ENCODE peak calls at places on chromosomes 11 and 22, in four cellular contexts. A is T-helper 9 cell, Y is kidney tubule cell, J is RPMI7951. F is an unnamed sample.

GRCh38 chr22:44256860-44257560 is 55.7 kb downstream of the SHISAL1 start:
- DNase-seq in J (no peak), Y (no peak), A (no peak), F (no peak)

GRCh38 chr11:67304511-67305113 is 1.3 kb downstream of the SSH3 start:
- DNase-seq in J (no peak), A (no peak), Y (no peak), F (no peak)

GRCh38 chr11:130318031-130318673 is 3.4 kb upstream of the ZBTB44 start:
- DNase-seq in Y (peak; percentile 89), A (no peak), J (no peak), F (no peak)

GRCh38 chr11:2991477-2992233 is 474 bp downstream of the NAP1L4 start:
- DNase-seq in Y (no peak), J (peak; percentile 41), A (no peak), F (peak; percentile 53)

GRCh38 chr11:120816176-120816575 is 207.7 kb upstream of the TBCEL start:
- DNase-seq in J (no peak), A (no peak), Y (no peak), F (no peak)

GRCh38 chr11:78111298-78111697 is 28.1 kb downstream of the ALG8 start:
- DNase-seq in A (no peak), Y (no peak), J (no peak), F (no peak)

GRCh38 chr11:25667871-25668270 is 664.1 kb upstream of the ANO3 start:
- DNase-seq in J (no peak), A (no peak), Y (no peak), F (no peak)

GRCh38 chr11:47850337-47850736 is 2.2 kb upstream of the NUP160 start:
- DNase-seq in A (no peak), J (no peak), Y (no peak), F (no peak)

GRCh38 chr22:28023774-28024173 is 104.7 kb upstream of the PITPNB start:
- DNase-seq in Y (no peak), J (no peak), A (no peak), F (no peak)

GRCh38 chr11:76237041-76237649 is 30.8 kb upstream of the WNT11 start:
- DNase-seq in J (no peak), A (no peak), Y (no peak), F (no peak)

GRCh38 chr22:28855355-28856094 is 27.8 kb upstream of the ZNRF3 start:
- DNase-seq in Y (peak; percentile 70), J (peak; percentile 55), A (peak; percentile 4), F (peak; percentile 78)

GRCh38 chr11:125224391-125225015 is 60.0 kb downstream of the PKNOX2 start:
- DNase-seq in J (peak; percentile 14), A (no peak), Y (no peak), F (peak; percentile 31)

GRCh38 chr11:106344392-106344791 is 266.9 kb downstream of the AASDHPPT start:
- DNase-seq in A (no peak), Y (no peak), J (peak; percentile 5), F (peak; percentile 40)

GRCh38 chr22:21443735-21444421 is 23.3 kb upstream of the TMEM191C start:
- DNase-seq in J (no peak), Y (no peak), A (no peak), F (no peak)

GRCh38 chr11:44574620-44575287 is 9.3 kb downstream of the CD82 start:
- DNase-seq in Y (peak; percentile 93), A (no peak), J (peak; percentile 93), F (peak; percentile 67)

GRCh38 chr11:44016129-44016528 is 31.7 kb upstream of the ACCSL start:
- DNase-seq in A (no peak), J (peak; percentile 85), Y (no peak), F (peak; percentile 94)

GRCh38 chr22:50000587-50001387 is 11.8 kb downstream of the IL17REL start:
- DNase-seq in Y (no peak), A (no peak), J (no peak), F (no peak)

GRCh38 chr11:72720047-72720446 is 32.2 kb downstream of the ARAP1 start:
- DNase-seq in Y (no peak), A (no peak), J (no peak), F (no peak)

GRCh38 chr11:13042873-13043338 is 33.8 kb downstream of the RASSF10 start:
- DNase-seq in A (no peak), Y (no peak), J (no peak), F (no peak)

F was measured in myocyte.